ENCODE peak calls at places on chromosomes 13 and 19, in ten cellular contexts. K, B, I, P, W, C, Z, L, G and E are unnamed samples.

GRCh38 chr19:47305309-47305751 is 4.3 kb upstream of the C5AR1 start:
- DNase-seq in K (peak; percentile 79), B (peak; percentile 81), I (peak; percentile 56), P (peak; percentile 76), W (peak; percentile 54), C (no peak), Z (peak; percentile 73), L (peak; percentile 42), G (peak; percentile 97), E (peak; percentile 96)

GRCh38 chr19:1394252-1395193 is 6.8 kb downstream of the GAMT start:
- DNase-seq in K (no peak), B (peak; percentile 72), I (peak; percentile 92), P (no peak), W (no peak), C (no peak), Z (peak; percentile 57), L (no peak), G (no peak), E (no peak)

GRCh38 chr19:35739275-35740107 is 2.8 kb downstream of the IGFLR1 start:
- DNase-seq in K (no peak), B (peak; percentile 82), I (no peak), P (no peak), W (no peak), C (no peak), Z (no peak), L (no peak), G (peak; percentile 16), E (no peak)

GRCh38 chr19:40689339-40690049 is 957 bp downstream of the NUMBL start:
- DNase-seq in K (no peak), B (no peak), I (no peak), P (no peak), W (peak; percentile 44), C (no peak), Z (no peak), L (no peak), G (peak; percentile 38), E (no peak)

GRCh38 chr13:36297259-36297599 is 385 bp downstream of the CCDC169 start:
- DNase-seq in K (peak; percentile 62), B (no peak), I (no peak), P (no peak), W (no peak), C (no peak), Z (no peak), L (no peak), G (peak; percentile 62), E (no peak)

GRCh38 chr19:37594982-37595382 is 306 bp downstream of the ZNF540 start:
- DNase-seq in K (peak; percentile 65), B (peak; percentile 89), I (peak; percentile 58), P (peak; percentile 11), W (peak; percentile 73), C (peak; percentile 72), Z (peak; percentile 62), L (peak; percentile 57), G (peak; percentile 73), E (peak; percentile 15)

GRCh38 chr19:43934055-43934984 is 762 bp downstream of the ZNF45 start:
- DNase-seq in K (peak; percentile 14), B (no peak), I (no peak), P (no peak), W (no peak), C (no peak), Z (no peak), L (no peak), G (peak; percentile 22), E (no peak)

GRCh38 chr19:33132021-33132420 is at the start of gene WDR88:
- DNase-seq in K (no peak), B (no peak), I (no peak), P (no peak), W (no peak), C (no peak), Z (no peak), L (no peak), G (no peak), E (no peak)

GRCh38 chr19:39342647-39343305 is 555 bp downstream of the SAMD4B start:
- DNase-seq in K (peak; percentile 36), B (peak; percentile 84), I (peak; percentile 45), P (no peak), W (peak; percentile 28), C (peak; percentile 49), Z (no peak), L (no peak), G (peak; percentile 44), E (no peak)

GRCh38 chr19:55373993-55374757 is 2.5 kb upstream of the TMEM190 start:
- DNase-seq in K (peak; percentile 64), B (peak; percentile 79), I (no peak), P (no peak), W (no peak), C (no peak), Z (no peak), L (no peak), G (peak; percentile 57), E (no peak)

GRCh38 chr19:35309481-35310279 is 17.7 kb downstream of the MAG start:
- DNase-seq in K (peak; percentile 93), B (peak; percentile 85), I (peak; percentile 75), P (no peak), W (peak; percentile 55), C (peak; percentile 53), Z (no peak), L (no peak), G (no peak), E (no peak)

GRCh38 chr19:6519289-6519688 is 11.5 kb upstream of the TNFSF9 start:
- DNase-seq in K (peak; percentile 73), B (no peak), I (no peak), P (peak; percentile 39), W (no peak), C (no peak), Z (no peak), L (no peak), G (peak; percentile 72), E (no peak)

GRCh38 chr19:6514926-6515325 is 12.8 kb upstream of the TUBB4A start:
- DNase-seq in K (no peak), B (no peak), I (no peak), P (no peak), W (no peak), C (no peak), Z (no peak), L (no peak), G (no peak), E (no peak)

GRCh38 chr19:6510618-6511017 is 8.5 kb upstream of the TUBB4A start:
- DNase-seq in K (no peak), B (no peak), I (no peak), P (no peak), W (no peak), C (no peak), Z (no peak), L (no peak), G (no peak), E (no peak)

GRCh38 chr19:6516659-6517291 is 14.1 kb upstream of the TNFSF9 start:
- DNase-seq in K (peak; percentile 87), B (peak; percentile 95), I (peak; percentile 89), P (peak; percentile 27), W (peak; percentile 87), C (peak; percentile 68), Z (peak; percentile 92), L (peak; percentile 93), G (peak; percentile 89), E (no peak)

GRCh38 chr19:6516018-6516658 is 14.0 kb upstream of the TUBB4A start:
- DNase-seq in K (peak; percentile 96), B (peak; percentile 96), I (peak; percentile 99), P (peak; percentile 46), W (peak; percentile 93), C (peak; percentile 73), Z (peak; percentile 95), L (peak; percentile 84), G (peak; percentile 87), E (peak; percentile 70)
- H3K4me3 ChIP-seq in K (peak overlapping the region; percentile 58), B (peak overlapping the region; percentile 77), I (peak overlapping the region; percentile 57), P (peak overlapping the region; percentile 70), W (peak overlapping the region; percentile 48), C (peak overlapping the region; percentile 52), Z (peak overlapping the region; percentile 60), L (peak overlapping the region; percentile 87), G (peak overlapping the region; percentile 78), E (peak overlapping the region; percentile 57)

GRCh38 chr19:45079063-45079910 is at the start of gene GEMIN7:
- DNase-seq in K (peak; percentile 76), B (peak; percentile 90), I (peak; percentile 64), P (no peak), W (peak; percentile 68), C (peak; percentile 55), Z (peak; percentile 84), L (peak; percentile 66), G (peak; percentile 91), E (no peak)
- TF ChIP-seq CTCF in K (no peak), B (no peak), I (no peak), P (no peak), W (peak; percentile 30), C (peak; percentile 25), Z (no peak), L (no peak), G (no peak), E (no peak)

GRCh38 chr13:113822956-113823744 is 40.7 kb downstream of the GAS6 start:
- DNase-seq in K (no peak), B (no peak), I (no peak), P (no peak), W (no peak), C (no peak), Z (no peak), L (no peak), G (no peak), E (no peak)
- H3K4me3 ChIP-seq in K (no peak overlapping the region), B (no peak overlapping the region), I (no peak overlapping the region), P (no peak overlapping the region), W (no peak overlapping the region), C (no peak overlapping the region), Z (no peak overlapping the region), L (no peak overlapping the region), G (no peak overlapping the region), E (no peak overlapping the region)

GRCh38 chr13:51822106-51822840 is 18.3 kb upstream of the DHRS12 start:
- DNase-seq in K (no peak), B (no peak), I (no peak), P (no peak), W (no peak), C (no peak), Z (no peak), L (no peak), G (no peak), E (no peak)
- TF ChIP-seq CTCF in K (no peak), B (no peak), I (no peak), P (no peak), W (no peak), C (no peak), Z (no peak), L (no peak), G (no peak), E (no peak)

GRCh38 chr13:40328091-40328490 is 338.4 kb downstream of the FOXO1 start:
- DNase-seq in K (no peak), B (no peak), I (no peak), P (no peak), W (no peak), C (no peak), Z (no peak), L (no peak), G (no peak), E (no peak)
- H3K4me3 ChIP-seq in K (no peak overlapping the region), B (no peak overlapping the region), I (no peak overlapping the region), P (no peak overlapping the region), W (no peak overlapping the region), C (no peak overlapping the region), Z (no peak overlapping the region), L (no peak overlapping the region), G (no peak overlapping the region), E (no peak overlapping the region)

DNA sequence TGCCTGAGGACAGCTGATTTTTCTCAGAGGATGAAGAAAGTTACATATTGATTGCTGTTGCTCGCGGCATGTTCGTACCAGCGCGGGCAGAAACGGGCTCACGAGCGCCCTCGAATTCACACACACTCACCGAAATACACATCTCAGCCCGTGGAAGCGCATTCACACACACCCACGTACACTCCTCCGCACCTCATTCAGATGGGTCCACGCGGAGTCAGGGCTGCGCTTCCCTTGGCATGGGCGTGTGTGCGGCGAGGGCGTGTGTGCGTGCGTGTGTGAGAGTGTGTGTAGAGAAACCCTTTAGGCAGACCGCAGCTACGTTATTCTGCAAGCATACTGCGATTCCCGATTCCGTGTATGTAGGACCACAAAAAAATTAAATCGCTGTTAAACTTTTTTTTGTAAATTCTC is 2.1 kb upstream of the PCDH17 start:
- DNase-seq in K (peak; percentile 3), B (no peak), I (no peak), P (no peak), W (peak; percentile 11), C (no peak), Z (no peak), L (peak; percentile 49), G (peak; percentile 4), E (no peak)
- TF ChIP-seq CTCF in K (no peak), B (no peak), I (no peak), P (no peak), W (peak; percentile 10), C (no peak), Z (no peak), L (no peak), G (no peak), E (no peak)